ENCODE peak calls at places on chromosome 5, in four cellular contexts. F, L, B and Y are unnamed samples.

GRCh38 chr5:95761771-95762680 is 30.9 kb downstream of the RHOBTB3 start:
- DNase-seq in F (no peak), L (no peak), B (no peak), Y (no peak)

GRCh38 chr5:167699434-167699833 is 592.0 kb upstream of the WWC1 start:
- DNase-seq in F (no peak), L (no peak), B (no peak), Y (peak)

GRCh38 chr5:132263548-132264261 is 6.2 kb downstream of the PDLIM4 start:
- DNase-seq in F (no peak), L (no peak), B (no peak), Y (no peak)

GRCh38 chr5:112795944-112796678 is 58.4 kb downstream of the APC start:
- DNase-seq in F (no peak), L (no peak), B (no peak), Y (no peak)

GRCh38 chr5:55969956-55970355 is 24.8 kb downstream of the IL6ST start:
- DNase-seq in F (no peak), L (no peak), B (no peak), Y (no peak)

GRCh38 chr5:168528521-168529360 is at the start of gene FBLL1:
- DNase-seq in F (no peak), L (no peak), B (no peak), Y (no peak)

GRCh38 chr5:1786621-1787471 is 12.8 kb downstream of the MRPL36 start:
- DNase-seq in F (no peak), L (no peak), B (no peak), Y (no peak)

GRCh38 chr5:87195104-87195581 is 72.5 kb upstream of the RASA1 start:
- DNase-seq in F (no peak), L (no peak), B (no peak), Y (no peak)

GRCh38 chr5:60196382-60197113 is 303.0 kb upstream of the PDE4D start:
- DNase-seq in F (no peak), L (peak), B (no peak), Y (peak)

GRCh38 chr5:2134543-2135299 is 252.0 kb upstream of the IRX4 start:
- DNase-seq in F (no peak), L (no peak), B (no peak), Y (no peak)

GRCh38 chr5:52948418-52949076 is 40.6 kb upstream of the ITGA2 start:
- DNase-seq in F (peak), L (peak), B (peak), Y (peak)

GRCh38 chr5:171453988-171454387 is 34.5 kb downstream of the FGF18 start:
- DNase-seq in F (no peak), L (no peak), B (no peak), Y (no peak)

GRCh38 chr5:10310073-10310779 is 2.5 kb upstream of the CMBL start:
- DNase-seq in F (peak), L (no peak), B (no peak), Y (peak)

GRCh38 chr5:131694926-131695325 is 59.9 kb upstream of the RAPGEF6 start:
- DNase-seq in F (no peak), L (no peak), B (no peak), Y (no peak)

GRCh38 chr5:10377081-10377480 is 23.6 kb downstream of the MARCHF6 start:
- DNase-seq in F (no peak), L (no peak), B (no peak), Y (no peak)

GRCh38 chr5:168360521-168361285 is 69.3 kb downstream of the WWC1 start:
- DNase-seq in F (no peak), L (no peak), B (no peak), Y (no peak)

GRCh38 chr5:59416441-59416840 is 477.1 kb downstream of the PDE4D start:
- DNase-seq in F (no peak), L (no peak), B (no peak), Y (peak)

GRCh38 chr5:102678267-102679058 is 76.6 kb upstream of the PAM start:
- DNase-seq in F (no peak), L (no peak), B (no peak), Y (no peak)

GRCh38 chr5:149728303-149728702 is 1.8 kb upstream of the PPARGC1B start:
- DNase-seq in F (peak), L (no peak), B (no peak), Y (peak)

GRCh38 chr5:66307647-66308257 is 163.7 kb downstream of the SREK1 start:
- DNase-seq in F (peak), L (no peak), B (peak), Y (peak)

GRCh38 chr5:91160751-91161285 is 222.3 kb downstream of the ARRDC3 start:
- DNase-seq in F (no peak), L (no peak), B (no peak), Y (no peak)

GRCh38 chr5:150159741-150160179 is 4.1 kb upstream of the PDGFRB start:
- DNase-seq in F (no peak), L (no peak), B (no peak), Y (no peak)

GRCh38 chr5:132832612-132833011 is 2.2 kb upstream of the SHROOM1 start:
- DNase-seq in F (no peak), L (no peak), B (no peak), Y (no peak)

GRCh38 chr5:16936150-16937022 is at the start of gene MYO10:
- DNase-seq in F (peak), L (peak), B (peak), Y (peak)

GRCh38 chr5:72387985-72388384 is 67.8 kb downstream of the PTCD2 start:
- DNase-seq in F (no peak), L (no peak), B (no peak), Y (no peak)

GRCh38 chr5:151022511-151023018 is 2.2 kb downstream of the GPX3 start:
- DNase-seq in F (no peak), L (peak), B (no peak), Y (no peak)

GRCh38 chr5:159850192-159850573 is 66.1 kb upstream of the ADRA1B start:
- DNase-seq in F (no peak), L (no peak), B (no peak), Y (no peak)

GRCh38 chr5:132747693-132748440 is 641 bp downstream of the CCNI2 start:
- DNase-seq in F (peak), L (no peak), B (peak), Y (no peak)

GRCh38 chr5:176922817-176923216 is 23.7 kb upstream of the HK3 start:
- DNase-seq in F (no peak), L (no peak), B (no peak), Y (no peak)

GRCh38 chr5:75886706-75887105 is 169.5 kb upstream of the POC5 start:
- DNase-seq in F (no peak), L (no peak), B (no peak), Y (no peak)

GRCh38 chr5:123487298-123487697 is 24.7 kb upstream of the CSNK1G3 start:
- DNase-seq in F (no peak), L (no peak), B (no peak), Y (no peak)

GRCh38 chr5:65663804-65664521 is 39.1 kb downstream of the SHLD3 start:
- DNase-seq in F (peak), L (no peak), B (no peak), Y (peak)

GRCh38 chr5:30539004-30539634 is 654.4 kb upstream of the CDH6 start:
- DNase-seq in F (no peak), L (no peak), B (no peak), Y (no peak)

GRCh38 chr5:61907995-61908394 is 398.0 kb upstream of the KIF2A start:
- DNase-seq in F (no peak), L (no peak), B (no peak), Y (no peak)

GRCh38 chr5:145536133-145536532 is 299.0 kb downstream of the PRELID2 start:
- DNase-seq in F (peak), L (no peak), B (no peak), Y (no peak)

GRCh38 chr5:177479774-177480173 is 6.3 kb upstream of the DBN1 start:
- DNase-seq in F (no peak), L (no peak), B (no peak), Y (no peak)